ENCODE peak calls at places on chromosomes 16 and 17, in eight cellular contexts. Z is NB4, J is fibroblast of villous mesenchyme, M is GM23338, B is tibial artery, P is stomach, A is body of pancreas, S is endothelial cell. Q is an unnamed sample.

GRCh38 chr16:17356243-17356933 is 114.4 kb downstream of the XYLT1 start:
- DNase-seq in Z (no peak), J (no peak), M (no peak), B (no peak), P (no peak), A (no peak), S (no peak), Q (no peak)

GRCh38 chr16:56356276-56357241 is 68.8 kb downstream of the AMFR start:
- DNase-seq in Z (peak), J (peak), M (peak), B (peak), P (peak), A (peak), S (peak), Q (peak)

GRCh38 chr16:82507271-82507670 is 119.5 kb upstream of the CDH13 start:
- DNase-seq in Z (no peak), J (no peak), M (peak), B (no peak), P (no peak), A (no peak), S (no peak), Q (no peak)

GRCh38 chr17:42214156-42214555 is 19.9 kb upstream of the GHDC start:
- DNase-seq in Z (no peak), J (no peak), M (no peak), B (no peak), P (no peak), A (no peak), S (no peak), Q (no peak)

GRCh38 chr16:10509534-10510025 is 70.8 kb downstream of the EMP2 start:
- DNase-seq in Z (peak), J (peak), M (peak), B (no peak), P (peak), A (peak), S (peak), Q (peak)

GRCh38 chr16:85556456-85557082 is 56.6 kb upstream of the GSE1 start:
- DNase-seq in Z (peak), J (peak), M (peak), B (peak), P (peak), A (peak), S (peak), Q (peak)

GRCh38 chr17:76014925-76015261 is 12.2 kb downstream of the EVPL start:
- DNase-seq in Z (no peak), J (no peak), M (no peak), B (no peak), P (peak), A (peak), S (no peak), Q (no peak)

GRCh38 chr16:66934138-66934838 is at the start of gene CIAO2B:
- DNase-seq in Z (peak), J (peak), M (peak), B (peak), P (peak), A (peak), S (peak), Q (peak)

GRCh38 chr16:50441758-50442157 is 73.0 kb upstream of the BRD7 start:
- DNase-seq in Z (peak), J (no peak), M (peak), B (no peak), P (no peak), A (no peak), S (no peak), Q (no peak)

GRCh38 chr17:33977729-33978514 is 277.2 kb upstream of the CCL2 start:
- DNase-seq in Z (no peak), J (no peak), M (no peak), B (no peak), P (no peak), A (no peak), S (no peak), Q (no peak)

GRCh38 chr16:53629607-53630312 is 73.9 kb downstream of the RPGRIP1L start:
- DNase-seq in Z (no peak), J (no peak), M (no peak), B (no peak), P (peak), A (peak), S (no peak), Q (no peak)

GRCh38 chr16:15530085-15530484 is 95.7 kb downstream of the BMERB1 start:
- DNase-seq in Z (no peak), J (no peak), M (no peak), B (no peak), P (no peak), A (no peak), S (no peak), Q (no peak)

GRCh38 chr17:41909088-41909487 is 9.7 kb downstream of the ACLY start:
- DNase-seq in Z (no peak), J (no peak), M (no peak), B (no peak), P (no peak), A (no peak), S (no peak), Q (peak)

DNA sequence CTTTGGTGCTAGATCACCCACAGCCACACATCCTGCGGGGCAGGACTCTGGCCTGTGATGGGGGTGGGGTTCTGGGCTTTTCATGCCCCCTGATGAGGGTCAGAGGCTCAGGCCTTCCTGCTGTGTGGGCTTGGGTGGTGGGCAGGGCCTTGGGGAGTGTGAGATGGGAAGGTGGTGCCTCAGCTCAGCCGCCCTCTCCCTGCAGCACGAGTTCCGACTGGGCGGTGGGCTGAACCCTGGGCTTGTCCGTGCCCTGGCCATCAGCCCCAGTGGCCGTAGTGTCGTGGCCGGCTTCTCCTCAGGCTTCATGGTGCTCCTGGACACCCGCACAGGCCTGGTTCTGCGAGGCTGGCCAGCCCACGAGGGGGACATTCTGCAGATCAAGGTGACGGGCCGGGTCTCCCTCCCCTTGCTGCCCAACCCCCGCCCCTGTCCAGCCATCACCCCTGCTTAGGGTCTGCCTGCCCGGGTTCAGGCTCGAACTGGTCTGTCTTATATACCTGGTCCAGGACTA is 6.8 kb upstream of the SERPINF2 start:
- DNase-seq in Z (no peak), J (no peak), M (no peak), B (no peak), P (no peak), A (no peak), S (no peak), Q (no peak)
- TF ChIP-seq CTCF in Z (no peak), J (no peak), M (no peak), B (no peak), P (no peak), A (no peak), S (no peak), Q (no peak)

GRCh38 chr16:67934306-67935095 is 2.1 kb downstream of the PSMB10 start:
- DNase-seq in Z (no peak), J (no peak), M (no peak), B (no peak), P (no peak), A (no peak), S (no peak), Q (no peak)
- TF ChIP-seq CTCF in Z (no peak), J (no peak), M (no peak), B (no peak), P (no peak), A (no peak), S (no peak), Q (no peak)

GRCh38 chr16:1184156-1184868 is 31.4 kb downstream of the CACNA1H start:
- DNase-seq in Z (no peak), J (no peak), M (no peak), B (peak), P (no peak), A (no peak), S (no peak), Q (no peak)

GRCh38 chr16:1180772-1181714 is 28.1 kb downstream of the CACNA1H start:
- DNase-seq in Z (no peak), J (no peak), M (no peak), B (peak), P (no peak), A (peak), S (no peak), Q (peak)

GRCh38 chr16:1184980-1185379 is 32.1 kb downstream of the CACNA1H start:
- DNase-seq in Z (no peak), J (no peak), M (no peak), B (no peak), P (no peak), A (no peak), S (no peak), Q (no peak)

GRCh38 chr16:1183235-1183907 is 30.5 kb downstream of the CACNA1H start:
- DNase-seq in Z (no peak), J (peak), M (no peak), B (peak), P (no peak), A (peak), S (peak), Q (peak)

GRCh38 chr16:1181715-1182671 is 29.1 kb downstream of the CACNA1H start:
- DNase-seq in Z (no peak), J (peak), M (no peak), B (peak), P (peak), A (peak), S (no peak), Q (peak)
- TF ChIP-seq CTCF in Z (no peak), J (no peak), M (no peak), B (no peak), P (no peak), A (no peak), S (no peak), Q (no peak)

GRCh38 chr17:82737981-82738877 is 2.8 kb downstream of the FN3K start:
- DNase-seq in Z (no peak), J (peak), M (no peak), B (no peak), P (peak), A (peak), S (no peak), Q (no peak)
- TF ChIP-seq CTCF in Z (no peak), J (no peak), M (no peak), B (no peak), P (no peak), A (no peak), S (no peak), Q (no peak)

GRCh38 chr16:87570938-87571867 is 31.1 kb upstream of the JPH3 start:
- DNase-seq in Z (peak), J (peak), M (peak), B (peak), P (peak), A (peak), S (peak), Q (peak)
- TF ChIP-seq CTCF in Z (peak), J (peak), M (peak), B (peak), P (no peak), A (peak), S (peak), Q (no peak)

GRCh38 chr17:40323317-40323716 is 14.3 kb downstream of the RARA start:
- DNase-seq in Z (no peak), J (no peak), M (no peak), B (no peak), P (no peak), A (no peak), S (no peak), Q (no peak)

GRCh38 chr17:40321502-40322416 is 12.8 kb downstream of the RARA start:
- DNase-seq in Z (no peak), J (no peak), M (no peak), B (peak), P (peak), A (no peak), S (no peak), Q (no peak)

GRCh38 chr17:40323731-40324650 is 15.0 kb downstream of the RARA start:
- DNase-seq in Z (peak), J (no peak), M (no peak), B (peak), P (no peak), A (peak), S (no peak), Q (no peak)

GRCh38 chr17:40320771-40321501 is 12.0 kb downstream of the RARA start:
- DNase-seq in Z (no peak), J (no peak), M (no peak), B (peak), P (no peak), A (no peak), S (no peak), Q (no peak)

GRCh38 chr17:40322417-40323315 is 13.7 kb downstream of the RARA start:
- DNase-seq in Z (peak), J (peak), M (peak), B (peak), P (peak), A (peak), S (peak), Q (peak)
- TF ChIP-seq CTCF in Z (no peak), J (no peak), M (no peak), B (no peak), P (no peak), A (no peak), S (no peak), Q (no peak)

GRCh38 chr17:30920282-30920681 is 1.5 kb upstream of the ADAP2 start:
- DNase-seq in Z (no peak), J (peak), M (peak), B (peak), P (no peak), A (no peak), S (no peak), Q (peak)
- TF ChIP-seq CTCF in Z (no peak), J (no peak), M (peak), B (no peak), P (no peak), A (no peak), S (no peak), Q (peak)

GRCh38 chr16:74723224-74723623 is 22.6 kb upstream of the MLKL start:
- DNase-seq in Z (peak), J (no peak), M (no peak), B (no peak), P (no peak), A (no peak), S (no peak), Q (no peak)

GRCh38 chr16:74726736-74727135 is 26.1 kb upstream of the MLKL start:
- DNase-seq in Z (peak), J (no peak), M (peak), B (no peak), P (no peak), A (no peak), S (no peak), Q (peak)

GRCh38 chr16:74726056-74726455 is 25.4 kb upstream of the MLKL start:
- DNase-seq in Z (no peak), J (no peak), M (no peak), B (no peak), P (no peak), A (no peak), S (no peak), Q (no peak)

GRCh38 chr16:74725641-74726040 is 25.0 kb upstream of the MLKL start:
- DNase-seq in Z (no peak), J (no peak), M (no peak), B (no peak), P (no peak), A (no peak), S (no peak), Q (no peak)

DNA sequence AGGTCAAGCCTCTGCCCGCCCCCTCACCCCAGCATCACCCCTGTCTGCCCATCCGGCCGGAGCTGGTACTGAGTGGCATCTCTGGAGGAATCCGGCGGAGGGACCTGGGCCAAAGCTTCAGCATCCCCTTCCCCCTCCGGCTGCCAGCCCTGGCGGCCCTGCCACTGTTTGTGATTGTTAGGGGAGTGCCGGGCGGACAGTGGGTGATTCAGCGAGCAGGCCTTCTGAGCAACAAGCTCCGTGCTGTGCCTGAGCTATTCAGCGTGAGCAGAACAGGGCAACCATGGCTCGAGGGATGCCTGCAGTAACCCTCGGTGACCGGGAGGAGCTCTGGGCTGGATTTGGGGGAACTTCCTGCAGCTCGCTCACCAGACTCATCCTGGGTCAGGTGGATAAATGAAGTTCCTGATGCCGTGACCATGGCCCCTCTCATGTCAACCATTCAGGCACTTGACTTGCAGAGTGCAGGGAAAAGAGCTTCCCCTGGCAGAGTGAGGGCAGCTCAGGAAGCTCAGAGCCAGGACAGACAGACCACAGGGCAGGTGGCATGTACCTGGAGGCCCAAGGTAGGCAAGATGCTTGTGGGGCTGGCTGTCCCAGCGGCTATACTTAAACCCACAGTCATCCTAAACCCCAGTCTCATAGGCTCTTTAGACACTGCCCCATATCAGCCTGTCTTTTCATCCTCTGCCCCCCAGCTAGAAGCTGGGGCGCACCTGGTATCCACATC is 24.3 kb upstream of the MLKL start:
- DNase-seq in Z (no peak), J (no peak), M (no peak), B (no peak), P (no peak), A (no peak), S (no peak), Q (no peak)
- TF ChIP-seq CTCF in Z (no peak), J (no peak), M (no peak), B (peak), P (no peak), A (no peak), S (no peak), Q (no peak)

DNA sequence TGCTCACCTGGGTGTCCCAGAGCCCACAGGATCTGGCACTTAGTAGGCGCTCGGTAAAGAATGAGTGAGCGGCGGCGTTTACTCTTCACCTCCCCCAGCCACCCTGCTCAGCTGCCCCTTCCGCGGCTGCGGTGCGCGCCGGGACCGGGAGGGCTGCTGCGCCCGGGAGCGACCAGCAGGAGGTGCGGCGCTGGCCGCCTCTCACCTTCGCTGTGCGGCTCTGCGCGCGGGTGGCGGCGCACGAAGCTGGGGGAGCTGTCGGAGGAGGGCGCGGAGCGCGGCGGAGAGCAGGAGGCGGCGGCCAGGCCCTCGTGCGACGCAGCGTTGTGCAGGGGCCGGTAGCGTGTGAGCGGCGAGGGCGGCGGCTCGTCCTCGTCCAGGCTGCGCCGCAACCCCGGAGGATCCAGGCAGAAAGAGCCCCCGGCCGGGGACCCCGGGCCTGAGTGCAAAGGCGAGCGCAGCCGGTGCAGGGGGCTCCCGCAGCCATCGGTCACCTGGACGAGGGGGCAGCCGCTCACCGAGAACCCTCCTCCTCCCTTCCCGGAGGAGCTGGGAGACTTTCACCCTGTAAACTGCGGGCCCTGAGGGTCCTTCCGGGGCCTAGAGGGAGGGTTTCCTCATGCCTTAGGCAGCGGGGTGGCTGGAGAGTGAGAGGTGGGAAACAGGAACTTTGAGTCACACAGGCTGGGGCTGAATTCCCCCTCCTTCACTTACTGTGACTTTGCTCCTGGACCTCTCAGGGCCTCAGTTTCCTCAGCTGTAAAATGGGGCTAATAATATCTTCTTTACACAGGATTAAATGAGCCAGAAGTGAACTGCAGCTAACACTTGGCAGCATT is 12.5 kb downstream of the SAMD14 start:
- DNase-seq in Z (peak), J (peak), M (peak), B (peak), P (peak), A (peak), S (peak), Q (peak)
- TF ChIP-seq CTCF in Z (peak), J (peak), M (peak), B (peak), P (no peak), A (peak), S (peak), Q (peak)

GRCh38 chr17:16482253-16482652 is 9.7 kb downstream of the LRRC75A start:
- DNase-seq in Z (no peak), J (no peak), M (no peak), B (no peak), P (no peak), A (no peak), S (no peak), Q (no peak)
- TF ChIP-seq CTCF in Z (no peak), J (no peak), M (no peak), B (no peak), P (no peak), A (no peak), S (no peak), Q (no peak)